ENCODE peak calls at places on chromosomes 11 and 22, in five cellular contexts. N is A549, R is sigmoid colon, H is stomach, D is upper lobe of left lung. X is an unnamed sample. For H3K4me1, the result is how much of the 10 kb centered on the place peaks cover.

GRCh38 chr11:10528121-10528520 is 12.9 kb downstream of the RNF141 start:
- DNase-seq in N (no peak), R (no peak), H (no peak), D (no peak), X (no peak)

GRCh38 chr22:50696799-50697561 is 24.4 kb downstream of the SHANK3 start:
- DNase-seq in N (no peak), R (peak), H (no peak), D (peak), X (peak)

GRCh38 chr11:123438191-123438627 is 8.1 kb downstream of the GRAMD1B start:
- DNase-seq in N (no peak), R (no peak), H (no peak), D (no peak), X (no peak)

GRCh38 chr22:48429621-48430020 is 1398.1 kb downstream of the BRD1 start:
- DNase-seq in N (no peak), R (no peak), H (no peak), D (no peak), X (peak)

GRCh38 chr11:130890039-130890745 is 26.1 kb downstream of the SNX19 start:
- DNase-seq in N (no peak), R (no peak), H (no peak), D (no peak), X (no peak)

GRCh38 chr11:85029964-85030363 is 597.2 kb downstream of the DLG2 start:
- DNase-seq in N (peak), R (no peak), H (no peak), D (no peak), X (no peak)

GRCh38 chr22:42281706-42282251 is 11.3 kb upstream of the TCF20 start:
- DNase-seq in N (no peak), R (peak), H (no peak), D (no peak), X (no peak)

GRCh38 chr22:47381240-47381639 is 618.8 kb downstream of the TBC1D22A start:
- DNase-seq in N (no peak), R (peak), H (no peak), D (peak), X (peak)

GRCh38 chr22:44448271-44448780 is 49.7 kb downstream of the RTL6 start:
- DNase-seq in N (peak), R (peak), H (peak), D (no peak), X (no peak)

GRCh38 chr11:34205326-34206035 is 100.1 kb downstream of the NAT10 start:
- DNase-seq in N (no peak), R (no peak), H (no peak), D (no peak), X (no peak)

GRCh38 chr11:68471360-68472340 is 11.1 kb downstream of the PPP6R3 start:
- DNase-seq in N (no peak), R (no peak), H (no peak), D (no peak), X (no peak)

GRCh38 chr22:41217553-41218157 is 12.5 kb downstream of the L3MBTL2 start:
- DNase-seq in N (no peak), R (peak), H (peak), D (no peak), X (no peak)

GRCh38 chr11:123330471-123330870 is 99.6 kb upstream of the GRAMD1B start:
- DNase-seq in N (no peak), R (no peak), H (no peak), D (no peak), X (no peak)

GRCh38 chr11:107824668-107825369 is 33.8 kb downstream of the SLC35F2 start:
- DNase-seq in N (no peak), R (no peak), H (no peak), D (no peak), X (no peak)

GRCh38 chr11:64787526-64788320 is 9.4 kb upstream of the SF1 start:
- DNase-seq in N (peak), R (peak), H (peak), D (no peak), X (peak)

GRCh38 chr11:64786308-64786707 is 8.0 kb upstream of the SF1 start:
- DNase-seq in N (no peak), R (peak), H (no peak), D (no peak), X (no peak)

GRCh38 chr11:64789331-64790204 is 11.2 kb upstream of the SF1 start:
- DNase-seq in N (no peak), R (peak), H (no peak), D (peak), X (peak)

GRCh38 chr11:64788321-64789215 is 10.2 kb upstream of the SF1 start:
- DNase-seq in N (no peak), R (peak), H (no peak), D (no peak), X (no peak)

DNA sequence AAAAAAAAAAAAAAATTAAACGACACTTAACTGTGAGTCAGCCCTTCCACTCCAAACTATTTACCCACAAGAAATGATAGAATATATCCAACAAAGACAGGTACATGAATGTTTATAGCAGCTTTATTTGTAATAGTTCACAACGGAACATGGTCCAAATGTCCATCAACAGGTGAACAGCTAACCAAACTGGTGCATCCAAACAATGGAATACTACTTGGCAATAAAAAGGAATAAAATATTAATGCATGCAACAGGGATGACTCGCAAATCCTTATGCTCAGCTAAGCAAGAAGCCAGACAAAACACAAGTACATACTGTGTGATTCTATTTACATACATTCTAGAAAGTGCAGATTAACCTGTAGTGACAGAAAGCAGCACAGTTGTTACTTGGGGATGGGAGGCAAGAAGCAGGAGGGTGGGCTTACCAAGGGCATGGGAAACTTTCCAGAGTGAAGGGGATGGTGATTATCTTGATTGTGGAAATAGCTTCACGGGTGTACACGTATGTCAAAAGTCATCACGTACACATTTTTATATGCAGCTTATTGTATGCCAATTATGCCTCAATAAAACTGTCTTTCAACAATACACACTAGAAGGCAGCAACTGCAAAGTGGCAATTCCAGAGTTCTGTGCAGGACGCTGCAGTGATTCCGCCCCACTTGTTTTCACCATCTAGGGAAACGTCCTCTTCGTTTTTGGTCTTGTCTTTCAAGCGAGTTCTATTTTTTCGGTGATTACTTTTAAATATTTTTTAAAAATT is 6.7 kb upstream of the SF1 start:
- DNase-seq in N (no peak), R (no peak), H (no peak), D (no peak), X (no peak)
- TF ChIP-seq POLR2A in N (no peak), R (no peak), H (no peak), D (no peak), X (no peak)

DNA sequence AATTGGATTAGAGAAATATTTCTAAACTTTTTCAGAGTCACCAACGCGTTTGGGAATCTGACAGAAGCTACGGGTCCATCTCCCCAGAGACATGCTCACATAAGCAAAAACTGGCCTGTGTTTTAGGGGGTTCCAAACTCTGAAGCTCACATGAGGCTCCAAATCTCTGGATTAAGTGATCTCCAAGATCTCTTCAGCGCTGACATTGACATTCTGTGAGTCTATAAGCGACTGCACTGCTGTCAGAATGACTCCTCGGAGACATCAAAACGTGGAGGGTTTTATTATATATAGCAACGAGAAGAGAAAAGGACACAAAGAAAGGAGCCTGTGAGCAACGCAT is 642 bp upstream of the SIK2 start:
- DNase-seq in N (no peak), R (no peak), H (no peak), D (no peak), X (no peak)
- TF ChIP-seq CTCF in N (no peak), R (no peak), H (no peak), D (no peak), X (no peak)

DNA sequence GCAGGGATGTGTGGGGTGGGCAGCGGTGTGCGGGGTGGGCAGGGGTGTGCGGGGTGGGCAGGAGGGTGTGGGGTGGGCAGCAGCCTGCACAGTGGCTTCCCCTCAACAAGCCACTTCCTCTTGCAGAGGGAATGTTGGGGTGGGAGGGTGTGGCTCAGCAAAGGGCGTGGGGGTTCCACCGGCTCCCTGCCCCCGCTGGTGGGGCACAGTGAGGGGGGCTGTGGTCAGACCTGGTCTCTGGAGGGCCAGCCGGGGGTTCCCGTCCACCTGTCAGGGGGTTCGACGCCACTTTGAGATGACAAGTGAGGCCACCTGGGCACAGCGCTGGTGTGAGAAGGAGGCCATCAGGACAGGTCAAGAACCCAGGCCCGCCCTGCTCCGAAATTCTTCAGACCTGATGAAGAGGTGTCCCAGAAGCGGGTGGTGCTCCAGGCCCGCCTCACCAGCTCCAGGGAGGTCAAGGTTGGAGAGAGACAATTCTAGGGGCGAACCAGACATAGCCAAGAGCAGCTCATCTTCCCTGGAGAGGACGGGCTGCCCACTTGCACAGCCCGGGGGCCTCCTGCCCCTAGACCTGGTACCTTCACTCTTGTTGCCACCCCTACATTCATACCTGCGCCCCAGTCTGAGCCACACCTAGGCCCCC is 1.3 kb downstream of the C11orf21 start:
- DNase-seq in N (no peak), R (no peak), H (peak), D (peak), X (peak)
- H3K4me1 ChIP-seq in N (under half), R (under half), H (under half), D (under half), X (under half)

DNA sequence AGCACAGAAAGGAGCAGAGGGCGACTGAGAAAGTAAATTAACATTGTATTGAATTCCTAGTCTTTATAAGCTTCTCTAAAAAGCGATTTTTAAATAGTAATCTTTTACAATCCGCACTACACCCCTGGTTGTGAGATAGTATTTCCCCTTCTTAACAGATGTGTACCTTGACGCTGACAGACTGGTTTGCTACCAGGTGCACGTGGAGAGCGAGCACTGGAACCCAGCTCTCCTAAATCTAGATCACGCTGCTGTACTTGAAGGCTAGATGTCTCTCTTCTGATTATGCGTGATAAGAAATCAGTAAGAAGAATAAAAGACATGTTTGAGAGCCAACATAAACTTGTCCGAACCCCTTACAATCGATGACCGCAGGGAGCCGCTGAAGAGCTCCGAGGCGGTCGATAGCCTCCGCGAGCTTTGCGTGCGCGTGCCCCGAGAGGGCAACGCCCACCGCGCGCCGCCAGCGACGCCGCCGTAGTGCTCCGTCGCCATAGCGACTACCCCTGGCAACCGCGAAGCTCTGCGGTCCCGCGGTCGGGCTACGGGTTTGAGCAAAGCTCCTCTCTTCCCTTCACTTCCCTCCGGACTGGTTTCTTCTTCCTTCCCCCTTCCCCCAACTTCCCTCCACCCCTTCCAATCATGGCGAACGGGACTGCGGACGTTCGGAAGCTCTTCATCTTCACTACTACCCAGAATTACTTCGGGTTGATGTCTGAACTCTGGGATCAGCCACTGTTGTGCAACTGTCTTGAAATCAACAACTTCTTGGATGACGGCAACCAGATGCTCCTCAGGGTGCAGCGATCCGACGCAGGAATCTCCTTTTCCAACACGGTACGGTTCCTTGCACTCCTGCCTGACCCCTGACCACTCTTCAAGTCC is at the start of gene DYNC2H1:
- DNase-seq in N (peak), R (peak), H (peak), D (peak), X (peak)
- TF ChIP-seq POLR2A in N (peak), R (no peak), H (no peak), D (no peak), X (no peak)

GRCh38 chr11:43923327-43924111 is 18.9 kb upstream of the C11orf96 start:
- DNase-seq in N (peak), R (peak), H (no peak), D (no peak), X (no peak)

GRCh38 chr11:43925932-43926505 is 16.4 kb upstream of the C11orf96 start:
- DNase-seq in N (no peak), R (no peak), H (no peak), D (no peak), X (no peak)

GRCh38 chr11:43922974-43923326 is 19.5 kb upstream of the C11orf96 start:
- DNase-seq in N (no peak), R (no peak), H (no peak), D (no peak), X (no peak)

GRCh38 chr11:43925063-43925931 is 17.1 kb upstream of the C11orf96 start:
- DNase-seq in N (no peak), R (no peak), H (no peak), D (no peak), X (no peak)

GRCh38 chr11:43924112-43924855 is 18.2 kb upstream of the C11orf96 start:
- DNase-seq in N (no peak), R (no peak), H (no peak), D (peak), X (no peak)
- TF ChIP-seq CTCF in N (no peak), R (no peak), H (no peak), D (no peak), X (no peak)

GRCh38 chr11:2095542-2095941 is 43.6 kb downstream of the IGF2 start:
- DNase-seq in N (no peak), R (peak), H (no peak), D (no peak), X (no peak)
- H3K4me1 ChIP-seq in N (under half), R (under half), H (half or more), D (under half), X (under half)

DNA sequence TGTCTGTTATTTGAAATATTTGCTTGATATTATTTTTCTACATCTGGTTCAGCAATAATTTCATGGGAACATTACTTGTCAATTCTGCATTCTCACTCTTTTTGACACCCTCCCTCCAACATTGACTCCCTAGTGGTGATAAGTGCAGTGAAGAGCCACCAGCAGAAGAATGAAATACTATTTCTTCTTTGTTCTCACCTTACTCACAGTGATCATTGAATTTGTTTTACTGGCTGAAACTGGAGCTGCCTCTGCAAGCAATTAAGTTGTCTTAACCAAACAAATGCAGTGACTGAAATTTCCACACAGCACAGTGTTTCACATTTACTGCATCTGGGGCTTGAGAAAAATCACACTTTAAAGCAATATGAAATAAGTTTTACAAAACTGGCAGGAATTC is 189.8 kb downstream of the JRKL start:
- DNase-seq in N (no peak), R (no peak), H (no peak), D (no peak), X (no peak)
- TF ChIP-seq POLR2A in N (no peak), R (no peak), H (no peak), D (no peak), X (no peak)

GRCh38 chr22:36687516-36687915 is 16.0 kb downstream of the CACNG2 start:
- DNase-seq in N (no peak), R (no peak), H (no peak), D (no peak), X (no peak)
- TF ChIP-seq CTCF in N (no peak), R (no peak), H (no peak), D (no peak), X (no peak)

GRCh38 chr22:21573293-21573734 is 5.8 kb downstream of the UBE2L3 start:
- DNase-seq in N (no peak), R (no peak), H (no peak), D (no peak), X (no peak)
- H3K4me1 ChIP-seq in N (half or more), R (half or more), H (half or more), D (half or more), X (half or more)

X was measured in right lobe of liver.